ENCODE peak calls at places on chromosomes 3 and 15, in nine cellular contexts. One of them, this sample, is unnamed.

GRCh38 chr15:86079491-86080266 is at the start of gene AGBL1:
- DNase-seq in neural progenitor cell: peak
- DNase-seq in MM.1S: no peak
- DNase-seq in mammary epithelial cell: no peak
- DNase-seq in astrocyte: no peak
- DNase-seq in IMR-90: no peak
- DNase-seq in colonic mucosa: no peak
- DNase-seq in PC-3: no peak
- DNase-seq in fibroblast of lung: no peak
- DNase-seq in this sample: no peak

GRCh38 chr15:90309050-90309449 is 43.0 kb upstream of the ZNF774 start:
- DNase-seq in fibroblast of lung: no peak
- DNase-seq in neural progenitor cell: no peak
- DNase-seq in colonic mucosa: no peak
- DNase-seq in PC-3: no peak
- DNase-seq in mammary epithelial cell: no peak
- DNase-seq in IMR-90: no peak
- DNase-seq in MM.1S: no peak
- DNase-seq in astrocyte: no peak
- DNase-seq in this sample: no peak

GRCh38 chr3:171404376-171404982 is 55.7 kb downstream of the TNIK start:
- DNase-seq in IMR-90: no peak
- DNase-seq in colonic mucosa: no peak
- DNase-seq in neural progenitor cell: no peak
- DNase-seq in PC-3: peak
- DNase-seq in astrocyte: peak
- DNase-seq in fibroblast of lung: peak
- DNase-seq in MM.1S: no peak
- DNase-seq in mammary epithelial cell: no peak
- DNase-seq in this sample: no peak

GRCh38 chr15:62241135-62241770 is 76.2 kb upstream of the C2CD4B start:
- DNase-seq in astrocyte: no peak
- DNase-seq in colonic mucosa: peak
- DNase-seq in fibroblast of lung: no peak
- DNase-seq in mammary epithelial cell: peak
- DNase-seq in MM.1S: no peak
- DNase-seq in PC-3: peak
- DNase-seq in IMR-90: no peak
- DNase-seq in neural progenitor cell: peak
- DNase-seq in this sample: no peak

GRCh38 chr3:107416138-107416537 is 38.9 kb downstream of the CCDC54 start:
- DNase-seq in astrocyte: peak
- DNase-seq in mammary epithelial cell: peak
- DNase-seq in colonic mucosa: no peak
- DNase-seq in neural progenitor cell: no peak
- DNase-seq in PC-3: no peak
- DNase-seq in MM.1S: no peak
- DNase-seq in IMR-90: peak
- DNase-seq in fibroblast of lung: peak
- DNase-seq in this sample: no peak

GRCh38 chr3:81723732-81724313 is 37.6 kb downstream of the GBE1 start:
- DNase-seq in PC-3: peak
- DNase-seq in colonic mucosa: no peak
- DNase-seq in neural progenitor cell: no peak
- DNase-seq in astrocyte: peak
- DNase-seq in fibroblast of lung: peak
- DNase-seq in MM.1S: no peak
- DNase-seq in mammary epithelial cell: no peak
- DNase-seq in IMR-90: peak
- DNase-seq in this sample: no peak

GRCh38 chr3:11567516-11568467 is 75.9 kb downstream of the VGLL4 start:
- DNase-seq in IMR-90: peak
- DNase-seq in neural progenitor cell: no peak
- DNase-seq in fibroblast of lung: peak
- DNase-seq in MM.1S: no peak
- DNase-seq in mammary epithelial cell: peak
- DNase-seq in PC-3: peak
- DNase-seq in colonic mucosa: no peak
- DNase-seq in astrocyte: peak
- DNase-seq in this sample: peak

GRCh38 chr15:64070965-64071851 is 22.4 kb downstream of the CIAO2A start:
- DNase-seq in fibroblast of lung: peak
- DNase-seq in MM.1S: no peak
- DNase-seq in IMR-90: peak
- DNase-seq in astrocyte: peak
- DNase-seq in mammary epithelial cell: peak
- DNase-seq in PC-3: peak
- DNase-seq in colonic mucosa: peak
- DNase-seq in neural progenitor cell: no peak
- DNase-seq in this sample: peak

GRCh38 chr15:38349251-38349650 is 96.6 kb downstream of the SPRED1 start:
- DNase-seq in IMR-90: peak
- DNase-seq in colonic mucosa: no peak
- DNase-seq in PC-3: no peak
- DNase-seq in fibroblast of lung: peak
- DNase-seq in MM.1S: no peak
- DNase-seq in astrocyte: peak
- DNase-seq in mammary epithelial cell: no peak
- DNase-seq in neural progenitor cell: no peak
- DNase-seq in this sample: no peak

GRCh38 chr3:117562000-117562399 is 852.4 kb downstream of the TUSC7 start:
- DNase-seq in neural progenitor cell: no peak
- DNase-seq in PC-3: no peak
- DNase-seq in IMR-90: no peak
- DNase-seq in mammary epithelial cell: no peak
- DNase-seq in MM.1S: no peak
- DNase-seq in colonic mucosa: no peak
- DNase-seq in astrocyte: no peak
- DNase-seq in fibroblast of lung: no peak
- DNase-seq in this sample: no peak

GRCh38 chr3:104102386-104102785 is 1264.3 kb upstream of the ALCAM start:
- DNase-seq in neural progenitor cell: peak
- DNase-seq in MM.1S: peak
- DNase-seq in astrocyte: peak
- DNase-seq in colonic mucosa: no peak
- DNase-seq in PC-3: peak
- DNase-seq in fibroblast of lung: peak
- DNase-seq in mammary epithelial cell: peak
- DNase-seq in IMR-90: peak
- DNase-seq in this sample: no peak

GRCh38 chr15:53918180-53919079 is 59.8 kb upstream of the UNC13C start:
- DNase-seq in PC-3: no peak
- DNase-seq in neural progenitor cell: peak
- DNase-seq in colonic mucosa: no peak
- DNase-seq in fibroblast of lung: no peak
- DNase-seq in mammary epithelial cell: no peak
- DNase-seq in astrocyte: no peak
- DNase-seq in MM.1S: peak
- DNase-seq in IMR-90: no peak
- DNase-seq in this sample: no peak

GRCh38 chr3:62139957-62140356 is 233.4 kb downstream of the FEZF2 start:
- DNase-seq in IMR-90: peak
- DNase-seq in PC-3: no peak
- DNase-seq in fibroblast of lung: no peak
- DNase-seq in astrocyte: peak
- DNase-seq in neural progenitor cell: no peak
- DNase-seq in colonic mucosa: no peak
- DNase-seq in MM.1S: no peak
- DNase-seq in mammary epithelial cell: no peak
- DNase-seq in this sample: no peak

GRCh38 chr15:95894407-95894956 is 436.0 kb upstream of the NR2F2 start:
- DNase-seq in neural progenitor cell: no peak
- DNase-seq in mammary epithelial cell: no peak
- DNase-seq in IMR-90: no peak
- DNase-seq in astrocyte: no peak
- DNase-seq in fibroblast of lung: no peak
- DNase-seq in colonic mucosa: no peak
- DNase-seq in MM.1S: peak
- DNase-seq in PC-3: peak
- DNase-seq in this sample: no peak

GRCh38 chr3:51702156-51702555 is 4.7 kb upstream of the GRM2 start:
- DNase-seq in fibroblast of lung: no peak
- DNase-seq in MM.1S: no peak
- DNase-seq in astrocyte: no peak
- DNase-seq in IMR-90: no peak
- DNase-seq in neural progenitor cell: no peak
- DNase-seq in colonic mucosa: no peak
- DNase-seq in PC-3: no peak
- DNase-seq in mammary epithelial cell: no peak
- DNase-seq in this sample: peak

GRCh38 chr15:60844431-60845174 is 365.7 kb upstream of the ICE2 start:
- DNase-seq in colonic mucosa: no peak
- DNase-seq in mammary epithelial cell: no peak
- DNase-seq in neural progenitor cell: no peak
- DNase-seq in astrocyte: no peak
- DNase-seq in fibroblast of lung: no peak
- DNase-seq in MM.1S: no peak
- DNase-seq in PC-3: no peak
- DNase-seq in IMR-90: no peak
- DNase-seq in this sample: no peak

DNA sequence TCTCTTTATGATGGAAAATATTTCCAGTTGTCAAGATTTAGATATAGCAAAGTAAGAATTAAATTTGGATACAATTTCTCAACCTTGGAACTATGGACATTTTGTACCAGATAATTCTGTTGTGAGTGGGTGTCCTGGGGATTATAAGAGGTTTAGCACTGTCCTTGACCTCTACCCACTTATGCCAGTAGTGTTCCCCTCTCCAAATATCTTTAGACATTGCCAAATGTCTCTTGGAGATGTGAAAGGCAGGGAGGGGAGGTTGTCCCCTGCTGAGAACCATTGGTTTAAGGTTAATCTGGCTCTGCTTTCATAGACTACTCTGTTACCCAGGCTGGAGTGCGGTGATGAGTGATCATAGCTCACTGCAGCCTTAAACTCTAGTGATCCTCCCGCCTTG is at the start of gene EBLN2:
- DNase-seq in colonic mucosa: no peak
- DNase-seq in neural progenitor cell: no peak
- DNase-seq in fibroblast of lung: no peak
- DNase-seq in MM.1S: no peak
- DNase-seq in astrocyte: no peak
- DNase-seq in mammary epithelial cell: no peak
- DNase-seq in PC-3: no peak
- DNase-seq in IMR-90: no peak
- DNase-seq in this sample: no peak
- H3K9ac ChIP-seq in colonic mucosa: no peak
- H3K9ac ChIP-seq in neural progenitor cell: no peak
- H3K9ac ChIP-seq in fibroblast of lung: no peak
- H3K9ac ChIP-seq in MM.1S: no peak
- H3K9ac ChIP-seq in astrocyte: no peak
- H3K9ac ChIP-seq in mammary epithelial cell: no peak
- H3K9ac ChIP-seq in PC-3: no peak
- H3K9ac ChIP-seq in IMR-90: no peak
- H3K9ac ChIP-seq in this sample: no peak

GRCh38 chr3:156819842-156820686 is 6.1 kb upstream of the LEKR1 start:
- DNase-seq in colonic mucosa: no peak
- DNase-seq in fibroblast of lung: peak
- DNase-seq in mammary epithelial cell: no peak
- DNase-seq in astrocyte: peak
- DNase-seq in IMR-90: no peak
- DNase-seq in neural progenitor cell: no peak
- DNase-seq in MM.1S: peak
- DNase-seq in PC-3: no peak
- DNase-seq in this sample: no peak
- H3K27ac ChIP-seq in colonic mucosa: no peak
- H3K27ac ChIP-seq in fibroblast of lung: peak
- H3K27ac ChIP-seq in mammary epithelial cell: peak
- H3K27ac ChIP-seq in astrocyte: peak
- H3K27ac ChIP-seq in IMR-90: peak
- H3K27ac ChIP-seq in neural progenitor cell: no peak
- H3K27ac ChIP-seq in MM.1S: no peak
- H3K27ac ChIP-seq in PC-3: peak
- H3K27ac ChIP-seq in this sample: no peak

DNA sequence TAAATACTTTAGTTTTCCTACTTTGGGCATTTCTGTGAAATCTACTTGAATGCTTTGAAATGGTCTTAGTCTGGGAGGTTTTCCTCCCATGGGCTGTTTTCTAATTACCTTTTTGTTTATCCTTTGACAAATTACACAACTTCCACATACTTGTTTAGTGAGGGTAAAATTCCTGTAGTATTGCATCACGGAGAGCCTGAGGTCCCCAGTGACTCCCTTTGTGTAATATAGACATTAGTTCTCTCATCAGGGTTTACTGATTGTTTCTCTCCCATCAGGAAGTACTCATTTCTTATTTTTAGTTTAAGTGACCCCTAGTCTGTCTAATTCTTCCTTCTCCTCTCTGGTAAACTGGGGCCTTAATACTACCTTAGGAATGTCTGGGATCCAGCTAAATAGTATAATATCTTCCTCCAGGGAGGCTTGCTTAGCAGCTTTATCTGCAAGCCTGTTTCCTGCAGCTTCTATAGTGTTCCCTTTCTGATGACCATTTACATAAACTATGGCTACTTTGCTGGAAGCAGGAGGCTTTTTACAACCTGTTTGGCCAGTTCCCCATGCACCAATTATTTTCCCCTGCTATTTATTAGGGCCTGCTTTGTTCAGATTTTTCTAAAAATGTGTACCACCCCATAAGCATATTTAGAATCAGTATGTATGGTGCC is 87.2 kb upstream of the XCR1 start:
- DNase-seq in IMR-90: peak
- DNase-seq in astrocyte: peak
- DNase-seq in fibroblast of lung: peak
- DNase-seq in mammary epithelial cell: peak
- DNase-seq in neural progenitor cell: no peak
- DNase-seq in PC-3: peak
- DNase-seq in colonic mucosa: no peak
- DNase-seq in MM.1S: no peak
- DNase-seq in this sample: no peak
- H3K9ac ChIP-seq in IMR-90: no peak
- H3K9ac ChIP-seq in astrocyte: peak
- H3K9ac ChIP-seq in fibroblast of lung: no peak
- H3K9ac ChIP-seq in mammary epithelial cell: no peak
- H3K9ac ChIP-seq in neural progenitor cell: no peak
- H3K9ac ChIP-seq in PC-3: peak
- H3K9ac ChIP-seq in colonic mucosa: no peak
- H3K9ac ChIP-seq in MM.1S: no peak
- H3K9ac ChIP-seq in this sample: no peak

DNA sequence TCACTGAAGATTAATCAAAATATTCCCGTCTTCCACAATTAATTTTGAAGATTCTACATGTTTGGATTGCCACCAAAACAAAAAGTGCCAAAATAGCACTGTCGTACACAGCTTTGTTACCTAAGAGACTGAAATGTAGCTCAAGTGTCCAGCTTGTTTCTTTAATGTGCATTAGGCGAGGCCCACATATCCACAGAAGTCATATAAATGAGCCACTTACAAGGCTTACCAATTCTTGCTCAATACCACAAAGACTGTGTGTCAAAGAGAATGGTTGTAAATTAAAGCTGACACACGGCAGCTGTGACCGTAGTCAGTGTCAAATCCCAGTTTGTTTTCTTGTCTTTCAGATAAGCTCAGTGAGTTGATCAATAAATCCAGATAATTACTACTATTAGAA is 639.4 kb upstream of the TBL1XR1 start:
- DNase-seq in PC-3: peak
- DNase-seq in astrocyte: peak
- DNase-seq in MM.1S: no peak
- DNase-seq in IMR-90: no peak
- DNase-seq in neural progenitor cell: no peak
- DNase-seq in mammary epithelial cell: peak
- DNase-seq in fibroblast of lung: peak
- DNase-seq in colonic mucosa: no peak
- DNase-seq in this sample: no peak
- H3K27ac ChIP-seq in PC-3: no peak
- H3K27ac ChIP-seq in astrocyte: peak
- H3K27ac ChIP-seq in MM.1S: no peak
- H3K27ac ChIP-seq in IMR-90: peak
- H3K27ac ChIP-seq in neural progenitor cell: no peak
- H3K27ac ChIP-seq in mammary epithelial cell: peak
- H3K27ac ChIP-seq in fibroblast of lung: no peak
- H3K27ac ChIP-seq in colonic mucosa: no peak
- H3K27ac ChIP-seq in this sample: no peak

GRCh38 chr15:34799149-34799824 is 3.9 kb upstream of the ACTC1 start:
- DNase-seq in colonic mucosa: no peak
- DNase-seq in IMR-90: no peak
- DNase-seq in PC-3: no peak
- DNase-seq in neural progenitor cell: peak
- DNase-seq in MM.1S: no peak
- DNase-seq in fibroblast of lung: peak
- DNase-seq in mammary epithelial cell: no peak
- DNase-seq in astrocyte: no peak
- DNase-seq in this sample: peak
- H3K9ac ChIP-seq in colonic mucosa: no peak
- H3K9ac ChIP-seq in IMR-90: no peak
- H3K9ac ChIP-seq in PC-3: no peak
- H3K9ac ChIP-seq in neural progenitor cell: no peak
- H3K9ac ChIP-seq in MM.1S: no peak
- H3K9ac ChIP-seq in fibroblast of lung: no peak
- H3K9ac ChIP-seq in mammary epithelial cell: no peak
- H3K9ac ChIP-seq in astrocyte: no peak
- H3K9ac ChIP-seq in this sample: no peak